ENCODE peak calls at places on chromosomes 4 and X, in seven cellular contexts. L, G, M, P, O, I and B are unnamed samples. For H3K4me1, the result is how much of the 10 kb centered on the place peaks cover.

GRCh38 chr4:103092245-103092644 is 7.4 kb downstream of the BDH2 start:
- DNase-seq in L (no peak), G (no peak), M (no peak), P (no peak), O (no peak), I (no peak), B (no peak)

GRCh38 chrX:6026484-6026883 is 202.2 kb downstream of the NLGN4X start:
- DNase-seq in L (no peak), G (no peak), M (no peak), P (no peak), O (no peak), I (no peak), B (no peak)

GRCh38 chr4:121654738-121655137 is 42.0 kb downstream of the ANXA5 start:
- DNase-seq in L (no peak), G (no peak), M (no peak), P (no peak), O (no peak), I (no peak), B (no peak)

GRCh38 chrX:30577362-30577961 is at the start of gene TASL:
- DNase-seq in L (no peak), G (no peak), M (no peak), P (no peak), O (no peak), I (no peak), B (no peak)

GRCh38 chr4:71532407-71532806 is 193.6 kb downstream of the SLC4A4 start:
- DNase-seq in L (no peak), G (no peak), M (no peak), P (no peak), O (no peak), I (no peak), B (no peak)

GRCh38 chr4:15882675-15883086 is 55.9 kb downstream of the FGFBP1 start:
- DNase-seq in L (peak), G (peak), M (peak), P (peak), O (peak), I (no peak), B (no peak)

GRCh38 chr4:123190176-123190575 is 206.4 kb upstream of the SPRY1 start:
- DNase-seq in L (no peak), G (no peak), M (no peak), P (no peak), O (no peak), I (no peak), B (no peak)

GRCh38 chrX:22122510-22122909 is 90.4 kb downstream of the PHEX start:
- DNase-seq in L (peak), G (no peak), M (no peak), P (peak), O (no peak), I (no peak), B (no peak)

GRCh38 chr4:33060873-33061542 is 2340.8 kb downstream of the PCDH7 start:
- DNase-seq in L (peak), G (peak), M (peak), P (peak), O (no peak), I (no peak), B (no peak)

GRCh38 chrX:50813843-50814661 is at the start of gene SHROOM4:
- DNase-seq in L (peak), G (peak), M (peak), P (peak), O (peak), I (peak), B (no peak)

GRCh38 chrX:140091276-140091886 is 126.1 kb upstream of the CXorf66 start:
- DNase-seq in L (no peak), G (peak), M (peak), P (no peak), O (peak), I (peak), B (no peak)

GRCh38 chrX:41921492-41922124 is 1.7 kb downstream of the CASK start:
- DNase-seq in L (peak), G (no peak), M (no peak), P (peak), O (no peak), I (no peak), B (no peak)

GRCh38 chr4:26349496-26349895 is 28.7 kb downstream of the RBPJ start:
- DNase-seq in L (no peak), G (no peak), M (no peak), P (no peak), O (no peak), I (no peak), B (no peak)

GRCh38 chrX:107716045-107716684 is 59.4 kb downstream of the TSC22D3 start:
- DNase-seq in L (no peak), G (no peak), M (peak), P (peak), O (no peak), I (peak), B (no peak)

GRCh38 chrX:104854188-104854587 is 288.2 kb downstream of the IL1RAPL2 start:
- DNase-seq in L (no peak), G (no peak), M (no peak), P (no peak), O (no peak), I (no peak), B (no peak)

GRCh38 chr4:54101190-54102041 is 1.5 kb downstream of the GSX2 start:
- DNase-seq in L (no peak), G (no peak), M (no peak), P (no peak), O (no peak), I (peak), B (no peak)

GRCh38 chr4:82614868-82615449 is 53.2 kb upstream of the TMEM150C start:
- DNase-seq in L (no peak), G (no peak), M (no peak), P (no peak), O (no peak), I (no peak), B (no peak)

GRCh38 chr4:185771696-185772390 is 40.2 kb downstream of the SORBS2 start:
- DNase-seq in L (no peak), G (no peak), M (peak), P (no peak), O (no peak), I (no peak), B (no peak)

GRCh38 chrX:12469296-12469695 is 321.9 kb upstream of the PRPS2 start:
- DNase-seq in L (no peak), G (no peak), M (no peak), P (no peak), O (no peak), I (no peak), B (no peak)

GRCh38 chr4:140743194-140743931 is 12.8 kb downstream of the TBC1D9 start:
- DNase-seq in L (no peak), G (no peak), M (no peak), P (peak), O (no peak), I (no peak), B (no peak)

GRCh38 chrX:48540015-48540350 is 469 bp downstream of the TBC1D25 start:
- DNase-seq in L (peak), G (no peak), M (no peak), P (peak), O (no peak), I (no peak), B (no peak)

GRCh38 chr4:122766353-122766705 is 33.8 kb downstream of the BBS12 start:
- DNase-seq in L (no peak), G (no peak), M (no peak), P (no peak), O (no peak), I (no peak), B (no peak)

GRCh38 chr4:90575371-90575770 is 448.2 kb downstream of the CCSER1 start:
- DNase-seq in L (no peak), G (no peak), M (no peak), P (no peak), O (no peak), I (no peak), B (no peak)

GRCh38 chr4:76821661-76822060 is 76.3 kb downstream of the SOWAHB start:
- DNase-seq in L (no peak), G (no peak), M (no peak), P (peak), O (no peak), I (no peak), B (no peak)

GRCh38 chrX:46913710-46914109 is 1.5 kb downstream of the JADE3 start:
- DNase-seq in L (peak), G (no peak), M (peak), P (peak), O (peak), I (no peak), B (no peak)

GRCh38 chr4:40890764-40891163 is 141.0 kb downstream of the NSUN7 start:
- DNase-seq in L (no peak), G (no peak), M (no peak), P (no peak), O (no peak), I (no peak), B (no peak)
- H3K4me1 ChIP-seq in L (under half), G (under half), M (under half), P (under half), O (under half), I (under half), B (under half)

GRCh38 chr4:165378763-165379631 is at the start of gene CPE:
- DNase-seq in L (peak), G (peak), M (peak), P (peak), O (peak), I (peak), B (peak)
- TF ChIP-seq POLR2A in L (peak), G (peak), M (peak), P (no peak), O (peak), I (peak), B (no peak)

GRCh38 chr4:6782846-6783110 is 251 bp downstream of the KIAA0232 start:
- DNase-seq in L (no peak), G (no peak), M (no peak), P (no peak), O (no peak), I (no peak), B (no peak)

GRCh38 chr4:6781113-6781512 is 1.4 kb upstream of the KIAA0232 start:
- DNase-seq in L (no peak), G (no peak), M (no peak), P (no peak), O (peak), I (no peak), B (no peak)

GRCh38 chr4:6779667-6780565 is 2.6 kb upstream of the KIAA0232 start:
- DNase-seq in L (no peak), G (no peak), M (no peak), P (peak), O (no peak), I (no peak), B (no peak)

GRCh38 chr4:6782147-6782845 is at the start of gene KIAA0232:
- DNase-seq in L (peak), G (peak), M (peak), P (peak), O (peak), I (peak), B (peak)

GRCh38 chr4:6781561-6781960 is 966 bp upstream of the KIAA0232 start:
- DNase-seq in L (no peak), G (no peak), M (no peak), P (no peak), O (peak), I (no peak), B (no peak)
- H3K4me1 ChIP-seq in L (under half), G (under half), M (under half), P (under half), O (under half), I (under half), B (under half)

GRCh38 chrX:152941328-152942111 is 43.7 kb downstream of the ZNF185 start:
- DNase-seq in L (peak), G (peak), M (peak), P (peak), O (peak), I (peak), B (peak)
- TF ChIP-seq POLR2A in L (no peak), G (no peak), M (peak), P (peak), O (no peak), I (peak), B (no peak)

GRCh38 chrX:64570204-64570603 is 175.0 kb upstream of the MTMR8 start:
- DNase-seq in L (no peak), G (no peak), M (no peak), P (no peak), O (no peak), I (no peak), B (no peak)
- H3K4me1 ChIP-seq in L (under half), G (under half), M (under half), P (under half), O (under half), I (under half), B (under half)

GRCh38 chrX:20141281-20142220 is at the start of gene EIF1AX:
- DNase-seq in L (peak), G (peak), M (peak), P (peak), O (peak), I (peak), B (peak)
- TF ChIP-seq POLR2A in L (peak), G (peak), M (peak), P (peak), O (peak), I (peak), B (no peak)

GRCh38 chr4:139663561-139664138 is 2.0 kb upstream of the MGST2 start:
- DNase-seq in L (no peak), G (no peak), M (no peak), P (no peak), O (no peak), I (no peak), B (no peak)

GRCh38 chr4:139664442-139664841 is 1.2 kb upstream of the MGST2 start:
- DNase-seq in L (no peak), G (no peak), M (no peak), P (no peak), O (no peak), I (no peak), B (no peak)

GRCh38 chr4:139665690-139666529 is at the start of gene MGST2:
- DNase-seq in L (peak), G (peak), M (peak), P (peak), O (peak), I (peak), B (peak)

GRCh38 chr4:139666735-139667266 is 1.2 kb downstream of the MGST2 start:
- DNase-seq in L (peak), G (peak), M (peak), P (peak), O (no peak), I (no peak), B (no peak)

DNA sequence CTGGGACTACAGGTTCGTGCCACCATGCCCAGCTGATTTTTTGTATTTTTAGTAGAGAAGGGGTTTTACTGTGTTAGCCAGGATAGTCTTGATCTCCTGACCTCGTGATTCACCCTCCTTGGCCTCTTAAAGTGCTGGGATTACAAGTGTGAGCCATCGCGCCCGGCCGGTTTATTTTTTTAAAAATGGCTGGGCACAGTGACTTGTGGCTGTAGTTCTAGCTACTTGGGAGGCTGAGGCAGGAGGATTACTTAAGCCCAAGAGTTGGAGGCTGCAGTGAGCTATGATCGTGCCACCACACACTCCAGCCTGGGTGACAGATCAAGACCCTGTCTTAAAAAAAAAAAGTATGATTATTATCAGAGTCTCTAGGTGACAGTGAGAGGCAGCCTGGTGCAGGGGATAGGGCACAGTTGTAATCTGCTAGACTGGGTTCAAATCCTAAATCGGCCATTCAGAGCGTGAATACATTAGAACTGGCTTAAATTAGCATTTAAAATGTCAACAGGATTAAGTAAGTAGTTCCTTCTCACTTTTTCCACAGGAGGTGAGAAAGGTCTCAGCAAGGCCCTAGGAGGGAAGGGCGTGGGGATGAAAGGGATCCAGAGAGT is 435 bp upstream of the MGST2 start:
- DNase-seq in L (no peak), G (no peak), M (peak), P (no peak), O (no peak), I (no peak), B (no peak)
- H3K4me1 ChIP-seq in L (under half), G (under half), M (under half), P (under half), O (under half), I (under half), B (under half)